ENCODE peak calls at places on chromosome 17, in nine cellular contexts. C is bronchial epithelial cell, R is mucosa of descending colon, H is A673, O is left ventricle myocardium inferior, Z is BE2C, K is cardiac muscle cell, L is osteoblast, U is AG04450. F is an unnamed sample.

GRCh38 chr17:77235370-77236080 is 94.8 kb downstream of the SEC14L1 start:
- DNase-seq in R (peak; percentile 38), K (peak; percentile 94), O (peak; percentile 45), Z (no peak), C (peak; percentile 8), H (peak; percentile 97), L (peak; percentile 95), U (peak; percentile 80), F (no peak)

GRCh38 chr17:81429813-81430510 is 34.7 kb downstream of the BAHCC1 start:
- DNase-seq in R (no peak), Z (peak; percentile 74), H (peak; percentile 71), O (peak; percentile 44), C (no peak), K (peak; percentile 70), L (no peak), U (no peak), F (no peak)

GRCh38 chr17:57444632-57445031 is 188.3 kb downstream of the MSI2 start:
- DNase-seq in Z (no peak), K (no peak), O (no peak), R (no peak), U (no peak), H (no peak), L (no peak), C (no peak), F (no peak)

GRCh38 chr17:40310882-40311391 is 2.0 kb downstream of the RARA start:
- DNase-seq in R (no peak), U (no peak), O (peak; percentile 61), H (no peak), C (no peak), K (no peak), Z (peak; percentile 82), L (no peak), F (no peak)

GRCh38 chr17:77208217-77208808 is 67.5 kb downstream of the SEC14L1 start:
- DNase-seq in H (no peak), C (no peak), O (no peak), R (no peak), U (peak; percentile 10), L (peak; percentile 89), K (peak; percentile 50), Z (no peak), F (peak; percentile 22)

GRCh38 chr17:60108712-60109111 is 30.0 kb upstream of the HEATR6 start:
- DNase-seq in Z (no peak), C (no peak), R (no peak), O (no peak), U (no peak), K (no peak), L (no peak), H (no peak), F (no peak)

GRCh38 chr17:73423159-73423715 is 111.4 kb upstream of the CDC42EP4 start:
- DNase-seq in U (no peak), Z (no peak), O (no peak), C (no peak), H (no peak), K (no peak), L (peak; percentile 73), R (no peak), F (no peak)

GRCh38 chr17:75783803-75784472 is 668 bp upstream of the UNK start:
- DNase-seq in K (no peak), L (peak; percentile 73), R (peak; percentile 64), O (no peak), H (no peak), C (no peak), U (no peak), Z (no peak), F (no peak)

GRCh38 chr17:9217151-9218067 is 196.1 kb downstream of the NTN1 start:
- DNase-seq in U (peak; percentile 21), R (no peak), H (no peak), Z (no peak), O (no peak), L (peak; percentile 91), C (peak; percentile 58), K (peak; percentile 65), F (peak; percentile 33)

DNA sequence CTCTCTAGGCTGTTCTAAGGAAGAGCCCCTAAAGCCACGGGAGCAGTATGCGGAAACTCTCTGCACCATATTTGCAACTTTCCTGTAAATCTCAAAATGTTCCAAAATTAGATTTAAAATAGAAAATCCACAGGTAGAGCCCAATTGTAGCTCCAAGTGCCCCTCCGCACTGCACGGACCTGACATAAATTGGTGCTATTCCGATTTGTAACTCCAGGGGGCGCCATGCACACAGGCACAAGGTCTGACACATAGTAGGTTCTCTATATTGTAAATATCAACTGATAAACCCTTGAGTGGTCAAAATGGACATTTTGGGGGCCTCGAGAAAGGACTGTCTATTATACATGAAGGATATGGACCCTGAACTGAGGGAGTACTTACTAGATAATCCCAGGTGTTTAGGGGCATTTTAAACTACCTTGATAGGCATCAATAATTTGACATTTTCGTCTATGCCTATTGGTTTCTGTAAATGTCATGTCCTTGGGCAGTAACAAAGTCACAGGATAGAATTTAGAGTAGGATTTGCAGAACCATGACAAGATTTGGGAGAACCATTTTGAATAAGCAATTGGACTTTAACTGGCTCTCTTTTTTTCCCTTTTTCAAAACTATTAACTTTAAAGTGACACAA is 36.6 kb upstream of the TMEM132E start:
- DNase-seq in H (peak; percentile 2), K (peak; percentile 22), L (no peak), Z (peak; percentile 52), U (no peak), C (peak; percentile 8), R (peak; percentile 65), O (no peak), F (no peak)
- TF ChIP-seq CTCF in H (peak; percentile 80), K (peak; percentile 81), L (peak; percentile 90), Z (peak; percentile 98), U (peak; percentile 79), C (peak; percentile 71), R (peak; percentile 66), O (peak; percentile 80), F (peak; percentile 87)

GRCh38 chr17:50943575-50943933 is 77.4 kb upstream of the TOB1 start:
- DNase-seq in L (no peak), O (no peak), K (no peak), R (no peak), U (no peak), H (no peak), Z (peak; percentile 68), C (no peak), F (no peak)
- H3K4me3 ChIP-seq in L (no peak overlapping the region), O (peak overlapping the region; percentile 73), K (no peak overlapping the region), R (no peak overlapping the region), U (no peak overlapping the region), H (no peak overlapping the region), Z (peak overlapping the region; percentile 64), C (no peak overlapping the region), F (peak overlapping the region; percentile 60)

DNA sequence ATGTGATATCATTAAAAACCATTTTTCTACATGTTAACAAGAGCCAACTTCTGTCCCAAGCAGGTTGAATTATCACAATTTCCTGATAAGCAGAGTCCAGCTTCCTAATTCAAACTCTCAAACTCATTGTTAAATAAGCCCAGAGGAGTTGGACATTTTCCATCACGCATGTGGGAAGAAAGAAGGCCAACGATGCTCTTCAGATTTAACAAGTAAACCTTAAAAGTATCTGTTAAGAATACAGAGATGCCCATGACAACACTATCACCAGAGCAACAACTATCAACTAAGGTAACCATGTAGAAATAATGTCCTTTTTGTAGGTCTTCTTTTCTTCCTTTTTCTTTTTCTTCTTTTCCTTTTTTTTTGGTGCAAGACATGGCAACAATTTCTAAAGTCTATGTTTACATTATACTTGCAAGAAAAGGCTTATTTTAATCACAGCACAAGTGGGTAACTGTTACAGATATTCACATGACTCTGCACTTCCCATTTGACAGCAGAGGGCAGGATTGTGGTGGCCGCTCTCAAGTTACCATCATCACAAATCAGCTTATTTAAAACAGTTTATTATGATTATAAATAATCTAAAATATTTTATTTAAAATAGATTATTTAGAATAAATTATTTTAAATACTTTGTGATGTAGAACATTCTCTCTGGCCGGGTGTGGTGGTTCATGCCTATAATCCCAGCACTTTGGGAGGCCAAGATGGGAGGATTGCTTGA is 35.7 kb upstream of the DHRS7B start:
- DNase-seq in R (no peak), O (no peak), U (no peak), H (no peak), Z (no peak), L (peak; percentile 68), K (no peak), C (no peak), F (no peak)
- TF ChIP-seq CTCF in R (no peak), O (no peak), U (no peak), H (no peak), Z (no peak), L (no peak), K (no peak), C (no peak), F (no peak)

DNA sequence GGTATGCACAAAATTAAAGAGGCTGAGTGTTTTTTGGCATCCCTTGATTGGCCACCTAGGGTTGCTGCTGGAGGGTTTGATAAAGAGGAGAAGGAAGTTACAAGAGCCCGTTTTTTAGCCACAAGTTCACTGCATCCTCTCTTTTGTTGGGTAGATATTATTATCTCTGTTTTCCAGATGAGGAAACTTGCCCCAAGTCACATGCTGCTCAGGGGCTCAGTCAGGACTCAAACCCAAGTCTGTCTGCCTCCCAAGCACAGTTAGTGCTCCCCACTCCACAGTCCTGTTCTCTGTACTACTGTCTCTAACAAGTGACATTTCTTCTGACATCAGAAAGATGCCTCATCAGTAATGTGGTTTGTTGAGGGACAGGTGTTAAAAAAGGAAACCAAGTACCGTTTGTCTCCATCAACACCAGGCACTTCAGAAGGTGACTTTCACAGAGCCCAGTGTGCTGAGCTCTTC is 1.4 kb downstream of the NT5M start:
- DNase-seq in R (no peak), K (no peak), O (no peak), Z (no peak), U (no peak), H (no peak), L (peak; percentile 32), C (no peak), F (no peak)
- H3K4me3 ChIP-seq in R (no peak overlapping the region), K (no peak overlapping the region), O (no peak overlapping the region), Z (peak overlapping the region; percentile 55), U (no peak overlapping the region), H (no peak overlapping the region), L (no peak overlapping the region), C (no peak overlapping the region), F (peak overlapping the region; percentile 58)

DNA sequence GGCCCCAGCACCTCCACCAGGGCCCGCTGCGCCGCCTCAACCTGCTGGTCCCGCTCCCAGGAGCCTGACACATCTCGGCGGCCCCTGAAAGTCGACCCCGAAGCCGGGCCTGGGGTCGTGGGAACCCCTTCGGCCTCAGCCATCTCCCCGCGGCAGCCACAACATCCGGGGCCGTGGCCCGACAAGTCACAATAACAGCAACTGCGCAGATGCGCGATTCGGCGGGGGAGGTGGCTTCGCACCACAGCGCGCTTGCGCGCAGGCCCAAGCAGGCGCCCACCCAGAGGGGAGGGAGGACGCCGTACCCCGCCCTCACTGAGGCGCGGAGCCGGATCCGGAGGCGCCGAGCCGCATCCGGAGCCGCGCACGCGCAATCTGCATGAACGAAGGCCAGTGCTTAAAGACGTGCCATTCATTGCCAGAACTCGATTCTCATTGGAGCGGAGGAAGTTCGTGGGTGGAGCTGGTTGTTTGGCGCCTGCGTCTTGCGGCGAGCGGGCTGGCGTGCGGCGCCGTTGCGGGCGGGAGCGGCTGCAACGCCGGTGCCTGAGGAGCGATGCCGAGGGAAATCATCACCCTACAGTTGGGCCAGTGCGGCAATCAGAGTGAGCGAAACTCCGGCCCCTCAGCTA is at the start of the genes RETREG3 and TUBG1:
- DNase-seq in L (peak; percentile 99), H (peak; percentile 96), U (peak; percentile 99), C (peak; percentile 97), O (peak; percentile 99), R (peak; percentile 99), K (peak; percentile 100), Z (peak; percentile 99), F (peak; percentile 98)
- TF ChIP-seq CTCF in L (peak; percentile 21), H (no peak), U (no peak), C (peak; percentile 68), O (peak; percentile 39), R (peak; percentile 23), K (peak; percentile 15), Z (peak; percentile 16), F (no peak)

GRCh38 chr17:47949951-47950350 is 7.7 kb downstream of the PRR15L start:
- DNase-seq in Z (no peak), L (no peak), K (no peak), U (no peak), R (peak; percentile 65), O (no peak), H (no peak), C (no peak), F (no peak)
- H3K4me3 ChIP-seq in Z (no peak overlapping the region), L (no peak overlapping the region), K (no peak overlapping the region), U (no peak overlapping the region), R (no peak overlapping the region), O (peak overlapping the region; percentile 59), H (no peak overlapping the region), C (no peak overlapping the region), F (peak overlapping the region; percentile 38)

F was measured in LNCaP clone FGC.